ENCODE peak calls at places on chromosomes 6 and 20, in eight cellular contexts. K, E, T, N, U, V, H and G are unnamed samples.

GRCh38 chr20:10171864-10172751 is 46.5 kb upstream of the SNAP25 start:
- DNase-seq in K (peak; percentile 37), E (no peak), T (no peak), N (peak; percentile 64), U (peak; percentile 22), V (peak; percentile 73), H (peak; percentile 66), G (no peak)

GRCh38 chr6:31356946-31357466 is at the start of gene HLA-B:
- DNase-seq in K (peak; percentile 89), E (peak; percentile 89), T (peak; percentile 97), N (peak; percentile 92), U (peak; percentile 89), V (peak; percentile 87), H (peak; percentile 53), G (peak; percentile 24)

GRCh38 chr20:461254-462198 is 807 bp downstream of the TBC1D20 start:
- DNase-seq in K (peak; percentile 62), E (no peak), T (no peak), N (peak; percentile 93), U (peak; percentile 57), V (peak; percentile 51), H (peak; percentile 70), G (no peak)

GRCh38 chr6:111599259-111599658 is 6.4 kb downstream of the TRAF3IP2 start:
- DNase-seq in K (no peak), E (no peak), T (no peak), N (no peak), U (no peak), V (no peak), H (no peak), G (no peak)

GRCh38 chr6:40755046-40755681 is 168.0 kb upstream of the LRFN2 start:
- DNase-seq in K (no peak), E (no peak), T (no peak), N (no peak), U (no peak), V (no peak), H (no peak), G (no peak)

GRCh38 chr6:25014806-25015560 is 79.2 kb upstream of the RIPOR2 start:
- DNase-seq in K (peak; percentile 71), E (no peak), T (no peak), N (no peak), U (no peak), V (no peak), H (no peak), G (no peak)

GRCh38 chr6:107185570-107185969 is 70.3 kb upstream of the BEND3 start:
- DNase-seq in K (peak; percentile 22), E (no peak), T (no peak), N (no peak), U (no peak), V (no peak), H (no peak), G (no peak)

GRCh38 chr20:10239954-10240353 is 21.3 kb downstream of the SNAP25 start:
- DNase-seq in K (peak; percentile 29), E (peak; percentile 7), T (no peak), N (no peak), U (peak; percentile 27), V (peak; percentile 38), H (no peak), G (peak; percentile 14)

GRCh38 chr20:16349518-16350295 is 223.5 kb downstream of the KIF16B start:
- DNase-seq in K (no peak), E (no peak), T (no peak), N (no peak), U (no peak), V (no peak), H (no peak), G (no peak)

GRCh38 chr6:69630767-69631166 is 166.0 kb downstream of the LMBRD1 start:
- DNase-seq in K (no peak), E (no peak), T (no peak), N (no peak), U (no peak), V (no peak), H (no peak), G (no peak)

GRCh38 chr20:62704341-62704948 is 4.2 kb upstream of the NTSR1 start:
- DNase-seq in K (peak; percentile 99), E (peak; percentile 41), T (no peak), N (peak; percentile 83), U (peak; percentile 75), V (peak; percentile 88), H (no peak), G (no peak)

GRCh38 chr6:37819802-37820712 is 530 bp downstream of the ZFAND3 start:
- DNase-seq in K (peak; percentile 81), E (peak; percentile 52), T (no peak), N (peak; percentile 91), U (peak; percentile 42), V (peak; percentile 42), H (peak; percentile 61), G (no peak)

GRCh38 chr6:86079938-86080337 is 437.3 kb upstream of the SYNCRIP start:
- DNase-seq in K (no peak), E (no peak), T (no peak), N (no peak), U (no peak), V (no peak), H (no peak), G (no peak)

GRCh38 chr20:44738779-44739477 is 6.7 kb upstream of the KCNK15 start:
- DNase-seq in K (peak; percentile 72), E (peak; percentile 56), T (no peak), N (no peak), U (peak; percentile 42), V (peak; percentile 79), H (peak; percentile 75), G (no peak)

GRCh38 chr20:25056601-25057233 is 1.2 kb downstream of the ACSS1 start:
- DNase-seq in K (no peak), E (no peak), T (no peak), N (peak; percentile 94), U (no peak), V (peak; percentile 16), H (no peak), G (no peak)

GRCh38 chr20:25058797-25059486 is 1.0 kb upstream of the ACSS1 start:
- DNase-seq in K (peak; percentile 20), E (no peak), T (no peak), N (peak; percentile 77), U (peak; percentile 39), V (peak; percentile 25), H (no peak), G (no peak)

GRCh38 chr20:25058051-25058796 is at the start of gene ACSS1:
- DNase-seq in K (peak; percentile 31), E (no peak), T (no peak), N (peak; percentile 96), U (peak; percentile 78), V (peak; percentile 70), H (peak; percentile 64), G (no peak)

GRCh38 chr20:25055711-25056492 is 2.0 kb downstream of the ACSS1 start:
- DNase-seq in K (peak; percentile 9), E (no peak), T (no peak), N (peak; percentile 70), U (peak; percentile 30), V (peak; percentile 32), H (no peak), G (no peak)

GRCh38 chr20:25057234-25058050 is 497 bp downstream of the ACSS1 start:
- DNase-seq in K (peak; percentile 51), E (no peak), T (no peak), N (peak; percentile 94), U (peak; percentile 85), V (peak; percentile 86), H (peak; percentile 70), G (no peak)
- TF ChIP-seq POLR2AphosphoS5 in K (no peak), E (no peak), T (peak; percentile 84), N (peak; percentile 81), U (peak; percentile 71), V (peak; percentile 19), H (no peak), G (no peak)

DNA sequence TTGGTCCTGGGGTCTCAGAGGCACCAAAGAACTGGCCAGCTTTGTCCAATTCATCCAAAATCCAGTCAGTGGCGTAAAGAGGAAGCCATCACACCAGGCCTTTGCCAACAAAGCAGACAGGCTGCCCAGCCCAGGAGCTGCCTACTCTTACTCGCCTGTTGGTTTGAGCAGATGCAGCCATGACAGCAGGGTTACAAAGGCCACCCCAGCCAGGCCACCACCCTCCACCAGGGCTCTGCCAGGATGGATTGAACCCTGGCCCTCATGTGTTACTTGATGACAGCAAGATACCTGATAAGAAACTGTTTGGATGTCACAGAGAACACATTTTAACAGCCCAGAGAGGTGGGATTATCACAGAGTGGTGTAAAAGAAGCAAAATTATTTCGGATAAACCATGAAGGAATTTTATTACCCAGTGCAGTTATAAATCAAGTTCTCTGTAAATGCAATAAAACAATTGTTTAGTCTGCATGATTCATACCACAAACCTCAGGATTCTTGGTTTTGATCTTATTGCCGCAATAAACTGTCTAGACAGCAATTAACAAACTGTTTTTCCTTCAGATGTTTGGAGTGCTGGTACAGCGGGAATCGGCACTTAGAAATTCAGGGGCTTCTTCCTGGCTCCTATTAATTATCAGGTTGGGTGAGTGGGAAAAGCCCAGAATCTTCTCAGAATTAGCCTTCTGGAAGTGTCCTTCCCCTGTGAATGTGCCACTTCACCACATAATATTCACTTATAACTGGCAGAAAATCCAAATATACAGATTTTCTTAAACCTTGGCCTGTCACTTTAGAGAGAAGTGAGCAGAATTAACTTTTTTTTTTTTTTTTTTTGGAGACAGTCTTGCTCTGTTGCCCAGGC is 57.9 kb upstream of the SALL4 start:
- DNase-seq in K (peak; percentile 24), E (no peak), T (no peak), N (no peak), U (peak; percentile 64), V (no peak), H (no peak), G (peak; percentile 48)
- TF ChIP-seq POLR2AphosphoS5 in K (no peak), E (no peak), T (no peak), N (no peak), U (peak; percentile 29), V (no peak), H (no peak), G (no peak)

DNA sequence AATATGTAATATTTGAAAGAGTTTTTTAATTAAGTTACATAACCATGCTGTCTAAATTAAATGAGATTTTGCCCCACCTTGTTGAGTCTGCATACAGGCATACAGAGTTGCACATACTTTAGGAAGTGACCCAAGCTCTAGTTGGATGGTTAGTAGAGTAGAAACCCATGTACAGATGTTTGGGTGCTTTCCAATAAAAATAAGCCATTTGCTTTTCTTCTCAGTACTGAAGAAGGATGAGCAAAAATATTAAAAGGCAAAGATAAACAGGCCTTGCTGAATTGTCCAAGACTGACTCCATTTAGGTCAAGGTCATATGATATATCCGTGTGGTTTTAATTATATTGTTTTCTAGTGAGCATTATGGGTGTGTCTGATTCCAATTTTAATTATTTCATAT is 589.3 kb downstream of the RFPL4B start:
- DNase-seq in K (no peak), E (no peak), T (no peak), N (no peak), U (no peak), V (no peak), H (no peak), G (no peak)
- TF ChIP-seq POLR2AphosphoS5 in K (no peak), E (no peak), T (no peak), N (no peak), U (no peak), V (no peak), H (no peak), G (no peak)

DNA sequence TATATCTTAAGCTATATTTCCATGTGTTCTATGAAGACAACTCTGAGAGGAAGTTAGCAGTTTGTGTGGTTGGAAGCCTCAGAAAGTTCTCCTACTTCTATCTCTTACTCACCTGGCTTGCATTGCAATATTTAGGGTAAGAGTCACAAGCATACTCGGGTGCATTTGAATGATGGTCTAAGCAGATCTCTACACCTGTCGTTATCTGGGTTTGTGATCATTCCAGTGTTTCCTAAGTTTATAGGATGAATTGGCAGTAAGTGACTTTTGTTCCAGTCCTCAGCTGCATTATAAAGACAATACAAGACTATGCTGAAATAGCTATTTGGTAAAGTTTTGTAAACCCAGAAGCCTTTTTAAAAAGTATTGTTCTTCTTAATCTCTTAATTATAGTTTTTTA is 36.9 kb downstream of the CBFA2T2 start:
- DNase-seq in K (no peak), E (no peak), T (no peak), N (no peak), U (no peak), V (no peak), H (no peak), G (no peak)
- TF ChIP-seq POLR2AphosphoS5 in K (no peak), E (no peak), T (no peak), N (no peak), U (no peak), V (no peak), H (no peak), G (no peak)